ENCODE peak calls at places on chromosomes 3 and 15, in four cellular contexts. One of them, this sample, is unnamed.

GRCh38 chr3:112734718-112735350 is 93.9 kb upstream of the CCDC80 start:
- DNase-seq in tibial nerve: peak
- DNase-seq in left colon: no peak
- DNase-seq in HEK293T: peak
- DNase-seq in this sample: peak

GRCh38 chr3:117600666-117601065 is 891.1 kb downstream of the TUSC7 start:
- DNase-seq in left colon: no peak
- DNase-seq in tibial nerve: no peak
- DNase-seq in HEK293T: no peak
- DNase-seq in this sample: no peak

GRCh38 chr15:40873625-40874561 is at the start of gene RHOV:
- DNase-seq in left colon: peak
- DNase-seq in HEK293T: peak
- DNase-seq in tibial nerve: no peak
- DNase-seq in this sample: peak

GRCh38 chr15:78149805-78150751 is 916 bp downstream of the IDH3A start:
- DNase-seq in HEK293T: peak
- DNase-seq in tibial nerve: no peak
- DNase-seq in left colon: no peak
- DNase-seq in this sample: no peak

GRCh38 chr3:87503901-87504498 is 227.6 kb upstream of the POU1F1 start:
- DNase-seq in tibial nerve: no peak
- DNase-seq in left colon: no peak
- DNase-seq in HEK293T: peak
- DNase-seq in this sample: peak

GRCh38 chr3:144415492-144415891 is 443.9 kb downstream of the DIPK2A start:
- DNase-seq in HEK293T: no peak
- DNase-seq in tibial nerve: no peak
- DNase-seq in left colon: no peak
- DNase-seq in this sample: no peak

GRCh38 chr3:114362815-114363214 is 69.0 kb downstream of the TIGIT start:
- DNase-seq in HEK293T: peak
- DNase-seq in left colon: no peak
- DNase-seq in tibial nerve: no peak
- DNase-seq in this sample: no peak

GRCh38 chr3:123421353-123422174 is 27.3 kb downstream of the ADCY5 start:
- DNase-seq in HEK293T: no peak
- DNase-seq in left colon: no peak
- DNase-seq in tibial nerve: peak
- DNase-seq in this sample: no peak

GRCh38 chr15:76342046-76342381 is 5.4 kb downstream of the ISL2 start:
- DNase-seq in left colon: no peak
- DNase-seq in HEK293T: no peak
- DNase-seq in tibial nerve: no peak
- DNase-seq in this sample: no peak

GRCh38 chr3:74623261-74623836 is 8.9 kb upstream of the CNTN3 start:
- DNase-seq in tibial nerve: no peak
- DNase-seq in left colon: no peak
- DNase-seq in HEK293T: no peak
- DNase-seq in this sample: no peak

GRCh38 chr15:31327674-31328424 is 1.2 kb downstream of the KLF13 start:
- DNase-seq in tibial nerve: no peak
- DNase-seq in HEK293T: peak
- DNase-seq in left colon: peak
- DNase-seq in this sample: peak

GRCh38 chr3:149151843-149152242 is 22.4 kb downstream of the HPS3 start:
- DNase-seq in left colon: no peak
- DNase-seq in HEK293T: peak
- DNase-seq in tibial nerve: no peak
- DNase-seq in this sample: no peak

GRCh38 chr15:28861031-28861534 is 12.6 kb upstream of the GOLGA6L7 start:
- DNase-seq in tibial nerve: peak
- DNase-seq in left colon: no peak
- DNase-seq in HEK293T: no peak
- DNase-seq in this sample: no peak

GRCh38 chr3:55795736-55796135 is 308.6 kb upstream of the WNT5A start:
- DNase-seq in left colon: no peak
- DNase-seq in HEK293T: no peak
- DNase-seq in tibial nerve: no peak
- DNase-seq in this sample: no peak

GRCh38 chr15:68629519-68630204 is 50.9 kb downstream of the CORO2B start:
- DNase-seq in tibial nerve: no peak
- DNase-seq in HEK293T: no peak
- DNase-seq in left colon: no peak
- DNase-seq in this sample: no peak

GRCh38 chr15:80605591-80606150 is 89.4 kb upstream of the ABHD17C start:
- DNase-seq in left colon: no peak
- DNase-seq in HEK293T: no peak
- DNase-seq in tibial nerve: no peak
- DNase-seq in this sample: no peak

GRCh38 chr15:58515807-58516206 is 84.0 kb downstream of the LIPC start:
- DNase-seq in left colon: no peak
- DNase-seq in tibial nerve: no peak
- DNase-seq in HEK293T: no peak
- DNase-seq in this sample: no peak

GRCh38 chr3:115680802-115681345 is 57.6 kb downstream of the GAP43 start:
- DNase-seq in left colon: no peak
- DNase-seq in HEK293T: no peak
- DNase-seq in tibial nerve: no peak
- DNase-seq in this sample: no peak

GRCh38 chr3:65811050-65811766 is 227.5 kb downstream of the MAGI1 start:
- DNase-seq in HEK293T: peak
- DNase-seq in left colon: no peak
- DNase-seq in tibial nerve: peak
- DNase-seq in this sample: no peak

GRCh38 chr3:79202471-79203143 is 565.2 kb downstream of the ROBO1 start:
- DNase-seq in HEK293T: no peak
- DNase-seq in left colon: no peak
- DNase-seq in tibial nerve: no peak
- DNase-seq in this sample: no peak

GRCh38 chr3:100087203-100087602 is 27.1 kb downstream of the FILIP1L start:
- DNase-seq in left colon: no peak
- DNase-seq in tibial nerve: no peak
- DNase-seq in HEK293T: no peak
- DNase-seq in this sample: no peak

GRCh38 chr3:183159319-183159718 is 3.2 kb downstream of the LAMP3 start:
- DNase-seq in tibial nerve: no peak
- DNase-seq in HEK293T: peak
- DNase-seq in left colon: no peak
- DNase-seq in this sample: peak

GRCh38 chr15:47972738-47973137 is 148.1 kb upstream of the SLC24A5 start:
- DNase-seq in HEK293T: no peak
- DNase-seq in tibial nerve: no peak
- DNase-seq in left colon: no peak
- DNase-seq in this sample: no peak

GRCh38 chr3:133384331-133385027 is 15.4 kb upstream of the BFSP2 start:
- DNase-seq in tibial nerve: peak
- DNase-seq in HEK293T: peak
- DNase-seq in left colon: no peak
- DNase-seq in this sample: peak

GRCh38 chr15:63473999-63474809 is 30.2 kb upstream of the USP3 start:
- DNase-seq in tibial nerve: no peak
- DNase-seq in HEK293T: no peak
- DNase-seq in left colon: peak
- DNase-seq in this sample: peak

GRCh38 chr15:98647026-98647773 is 1.1 kb upstream of the IGF1R start:
- DNase-seq in left colon: peak
- DNase-seq in HEK293T: peak
- DNase-seq in tibial nerve: no peak
- DNase-seq in this sample: peak

GRCh38 chr15:65069179-65069578 is 1.4 kb upstream of the RASL12 start:
- DNase-seq in tibial nerve: no peak
- DNase-seq in left colon: peak
- DNase-seq in HEK293T: no peak
- DNase-seq in this sample: no peak

GRCh38 chr15:72135719-72136118 is 17.5 kb downstream of the SENP8 start:
- DNase-seq in left colon: no peak
- DNase-seq in HEK293T: no peak
- DNase-seq in tibial nerve: no peak
- DNase-seq in this sample: no peak

GRCh38 chr3:47418167-47419082 is 37.6 kb downstream of the PTPN23 start:
- DNase-seq in HEK293T: no peak
- DNase-seq in left colon: no peak
- DNase-seq in tibial nerve: no peak
- DNase-seq in this sample: no peak

GRCh38 chr3:56133423-56133822 is 334.8 kb downstream of the ERC2 start:
- DNase-seq in tibial nerve: no peak
- DNase-seq in HEK293T: no peak
- DNase-seq in left colon: no peak
- DNase-seq in this sample: no peak

GRCh38 chr15:48790716-48791115 is 20.2 kb downstream of the CEP152 start:
- DNase-seq in HEK293T: no peak
- DNase-seq in tibial nerve: no peak
- DNase-seq in left colon: no peak
- DNase-seq in this sample: no peak

This sample was measured in Caco-2.